ENCODE peak calls at places on chromosomes 12 and 14, in four cellular contexts. H is CD8-positive, alpha-beta T cell; E is heart left ventricle; T is upper lobe of left lung. V is an unnamed sample. For H3K4me1, the result is how much of the 10 kb centered on the place peaks cover.

GRCh38 chr12:110176745-110177144 is 52.6 kb downstream of the IFT81 start:
- DNase-seq in H (no peak), E (peak), T (no peak), V (no peak)

GRCh38 chr12:79848321-79848720 is 86.6 kb downstream of the PPP1R12A start:
- DNase-seq in H (no peak), E (no peak), T (no peak), V (no peak)

GRCh38 chr12:75585309-75585708 is 73.9 kb upstream of the KRR1 start:
- DNase-seq in H (no peak), E (no peak), T (no peak), V (peak)

GRCh38 chr12:109737111-109737510 is 23.5 kb downstream of the FAM222A start:
- DNase-seq in H (no peak), E (no peak), T (peak), V (no peak)

GRCh38 chr14:75422169-75422568 is 5.7 kb upstream of the JDP2 start:
- DNase-seq in H (no peak), E (no peak), T (no peak), V (peak)

GRCh38 chr14:89418452-89418851 is 1.4 kb upstream of the FOXN3 start:
- DNase-seq in H (no peak), E (no peak), T (no peak), V (no peak)

GRCh38 chr12:109777544-109777943 is 55.7 kb downstream of the TRPV4 start:
- DNase-seq in H (no peak), E (no peak), T (no peak), V (peak)

GRCh38 chr12:93979189-93979588 is 169.2 kb upstream of the PLXNC1 start:
- DNase-seq in H (no peak), E (no peak), T (no peak), V (no peak)

GRCh38 chr12:6310771-6311610 is 509 bp downstream of the PLEKHG6 start:
- DNase-seq in H (no peak), E (no peak), T (no peak), V (no peak)

GRCh38 chr12:6635856-6636521 is at the start of gene LPAR5:
- DNase-seq in H (peak), E (peak), T (peak), V (peak)

GRCh38 chr14:76450476-76450875 is 74.5 kb downstream of the ESRRB start:
- DNase-seq in H (no peak), E (no peak), T (no peak), V (no peak)

GRCh38 chr14:73752297-73752992 is 38.3 kb upstream of the PNMA1 start:
- DNase-seq in H (no peak), E (peak), T (no peak), V (peak)

GRCh38 chr14:103066399-103066798 is 9.1 kb upstream of the CDC42BPB start:
- DNase-seq in H (no peak), E (peak), T (no peak), V (no peak)

GRCh38 chr12:50249464-50250229 is 33.7 kb downstream of the LIMA1 start:
- DNase-seq in H (no peak), E (no peak), T (no peak), V (peak)

GRCh38 chr12:94942663-94943062 is 60.8 kb downstream of the NDUFA12 start:
- DNase-seq in H (no peak), E (no peak), T (no peak), V (no peak)

GRCh38 chr14:100583245-100583644 is 4.0 kb downstream of the BEGAIN start:
- DNase-seq in H (no peak), E (no peak), T (no peak), V (no peak)

GRCh38 chr14:99513946-99514551 is 32.8 kb downstream of the CCNK start:
- DNase-seq in H (no peak), E (no peak), T (peak), V (no peak)

GRCh38 chr12:2064078-2064507 is 11.3 kb downstream of the CACNA1C start:
- DNase-seq in H (no peak), E (no peak), T (no peak), V (no peak)

GRCh38 chr12:57222286-57223190 is 5.9 kb downstream of the NXPH4 start:
- DNase-seq in H (no peak), E (no peak), T (no peak), V (no peak)

GRCh38 chr12:22578328-22578727 is 34.0 kb upstream of the C2CD5 start:
- DNase-seq in H (no peak), E (no peak), T (no peak), V (no peak)

GRCh38 chr14:69539631-69540410 is 34.9 kb downstream of the CCDC177 start:
- DNase-seq in H (no peak), E (no peak), T (peak), V (peak)

GRCh38 chr14:43165651-43166050 is 1341.4 kb downstream of the FSCB start:
- DNase-seq in H (no peak), E (no peak), T (no peak), V (no peak)

GRCh38 chr12:109385339-109386078 is 37.8 kb downstream of the MYO1H start:
- DNase-seq in H (no peak), E (no peak), T (no peak), V (peak)

GRCh38 chr12:55720071-55720564 is at the start of gene RDH5:
- DNase-seq in H (no peak), E (peak), T (no peak), V (no peak)

GRCh38 chr12:111596985-111597730 is 2.0 kb downstream of the ATXN2 start:
- DNase-seq in H (no peak), E (peak), T (peak), V (peak)

GRCh38 chr14:33617154-33617553 is 333.7 kb downstream of the EGLN3 start:
- DNase-seq in H (no peak), E (no peak), T (no peak), V (peak)

GRCh38 chr12:76634074-76634570 is 74.6 kb upstream of the OSBPL8 start:
- DNase-seq in H (no peak), E (no peak), T (no peak), V (no peak)

GRCh38 chr12:2084553-2085296 is 31.9 kb downstream of the CACNA1C start:
- DNase-seq in H (no peak), E (peak), T (no peak), V (no peak)

GRCh38 chr12:124259168-124260066 is 35.5 kb upstream of the RFLNA start:
- DNase-seq in H (no peak), E (no peak), T (no peak), V (peak)

GRCh38 chr12:64992641-64993040 is 128.5 kb downstream of the WIF1 start:
- DNase-seq in H (no peak), E (no peak), T (no peak), V (no peak)

GRCh38 chr14:62118871-62119270 is 356.7 kb downstream of the SNAPC1 start:
- DNase-seq in H (no peak), E (no peak), T (no peak), V (no peak)

GRCh38 chr12:34597548-34598351 is 575.5 kb downstream of the ALG10 start:
- DNase-seq in H (no peak), E (no peak), T (no peak), V (no peak)

GRCh38 chr12:70724444-70724843 is 87.2 kb upstream of the PTPRB start:
- DNase-seq in H (no peak), E (no peak), T (no peak), V (peak)

GRCh38 chr12:116384629-116385485 is 107.4 kb upstream of the MED13L start:
- DNase-seq in H (no peak), E (no peak), T (peak), V (no peak)

GRCh38 chr12:122022393-122023338 is 982 bp downstream of the BCL7A start:
- DNase-seq in H (no peak), E (peak), T (no peak), V (no peak)

GRCh38 chr12:80129895-80130535 is 30.7 kb downstream of the OTOGL start:
- DNase-seq in H (no peak), E (no peak), T (no peak), V (no peak)

GRCh38 chr14:90519262-90519920 is 122.6 kb downstream of the CALM1 start:
- DNase-seq in H (no peak), E (no peak), T (no peak), V (no peak)

GRCh38 chr12:74794522-74794921 is 256.9 kb downstream of the ATXN7L3B start:
- DNase-seq in H (no peak), E (no peak), T (no peak), V (no peak)

GRCh38 chr12:106109168-106109910 is 29.4 kb downstream of the NUAK1 start:
- DNase-seq in H (no peak), E (no peak), T (no peak), V (no peak)

GRCh38 chr12:106107566-106107965 is 31.2 kb downstream of the NUAK1 start:
- DNase-seq in H (no peak), E (no peak), T (no peak), V (peak)

GRCh38 chr12:106108187-106108816 is 30.5 kb downstream of the NUAK1 start:
- DNase-seq in H (no peak), E (peak), T (no peak), V (no peak)

GRCh38 chr12:106106129-106106566 is 32.6 kb downstream of the NUAK1 start:
- DNase-seq in H (no peak), E (no peak), T (no peak), V (no peak)

DNA sequence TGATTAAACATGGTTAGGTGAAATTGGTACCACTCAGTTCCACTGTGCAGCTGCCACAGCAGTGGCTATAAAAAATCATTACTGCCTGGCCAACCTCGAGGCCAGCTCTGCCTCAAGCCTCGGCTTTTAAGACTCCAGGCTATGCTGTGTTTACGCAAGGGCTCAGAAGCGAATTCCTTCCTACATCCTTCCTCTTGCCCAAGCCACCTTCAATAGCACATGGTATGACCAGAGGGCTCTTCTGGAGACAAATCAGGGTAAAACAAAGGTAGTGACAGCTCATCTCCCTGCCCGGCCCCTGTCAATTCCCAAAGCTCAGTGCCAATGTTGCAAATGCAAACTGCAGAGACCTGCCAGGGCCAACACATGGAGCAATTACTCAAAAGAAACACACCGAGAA is 31.9 kb downstream of the NUAK1 start:
- DNase-seq in H (no peak), E (no peak), T (no peak), V (peak)
- H3K4me1 ChIP-seq in H (under half), E (half or more), T (under half), V (under half)

GRCh38 chr12:132506328-132506727 is 16.4 kb downstream of the FBRSL1 start:
- DNase-seq in H (no peak), E (no peak), T (no peak), V (no peak)

GRCh38 chr12:132508248-132508740 is 18.3 kb downstream of the FBRSL1 start:
- DNase-seq in H (no peak), E (no peak), T (no peak), V (no peak)

GRCh38 chr12:132508860-132509732 is 19.1 kb downstream of the FBRSL1 start:
- DNase-seq in H (no peak), E (no peak), T (no peak), V (no peak)

GRCh38 chr12:132506730-132507538 is 17.0 kb downstream of the FBRSL1 start:
- DNase-seq in H (peak), E (peak), T (peak), V (no peak)

GRCh38 chr12:132507656-132508055 is 17.7 kb downstream of the FBRSL1 start:
- DNase-seq in H (no peak), E (no peak), T (no peak), V (no peak)
- TF ChIP-seq CTCF in H (no peak), E (no peak), T (no peak), V (peak)

DNA sequence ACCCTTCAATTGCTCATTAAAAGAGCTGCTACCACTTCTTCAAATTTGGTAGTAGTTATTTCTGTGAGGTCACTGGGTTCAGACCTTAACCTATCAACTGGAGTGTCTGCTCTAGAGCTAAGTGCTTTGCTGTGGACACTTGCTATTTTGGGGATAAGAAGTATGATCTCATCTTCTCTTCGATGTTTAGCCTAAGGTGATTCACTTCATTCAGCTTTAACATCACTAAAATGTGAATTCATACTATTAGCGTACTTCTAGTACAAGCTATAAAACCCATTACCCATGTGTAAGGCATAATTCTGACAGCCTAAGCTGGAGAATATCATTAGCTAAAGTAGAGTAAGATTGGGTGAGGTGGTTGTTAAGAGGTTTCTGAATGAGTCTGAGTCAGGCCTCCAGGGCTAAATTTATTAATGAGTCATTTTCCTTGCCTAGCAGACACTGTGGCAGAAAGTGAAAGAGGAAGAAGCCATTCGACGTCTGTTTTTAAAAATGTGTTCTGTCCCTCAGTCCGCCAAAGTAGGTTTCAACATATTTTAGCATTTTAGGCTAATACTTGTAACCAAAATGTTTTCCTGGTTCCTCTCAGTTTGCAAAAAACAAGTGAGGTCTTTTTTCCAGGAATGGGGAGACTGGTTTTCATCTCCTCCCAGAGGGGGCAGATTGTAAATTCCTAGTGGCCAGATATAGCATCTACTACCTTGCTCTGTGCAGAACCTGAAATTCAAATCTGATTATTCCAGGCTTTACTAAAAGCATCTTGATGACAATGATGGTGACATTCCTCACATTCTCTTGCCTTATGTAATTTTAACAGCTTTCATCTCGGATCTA is 103.6 kb downstream of the SSPN start:
- DNase-seq in H (no peak), E (no peak), T (no peak), V (peak)
- H3K27ac ChIP-seq in H (no peak), E (peak), T (peak), V (peak)

GRCh38 chr14:50342211-50343080 is 30.3 kb downstream of the DMAC2L start:
- DNase-seq in H (no peak), E (peak), T (peak), V (no peak)

GRCh38 chr14:50345891-50346422 is 33.8 kb downstream of the DMAC2L start:
- DNase-seq in H (no peak), E (no peak), T (no peak), V (no peak)

GRCh38 chr14:50343424-50343823 is 31.3 kb downstream of the DMAC2L start:
- DNase-seq in H (no peak), E (no peak), T (no peak), V (no peak)

GRCh38 chr14:50344831-50345563 is 32.9 kb downstream of the DMAC2L start:
- DNase-seq in H (no peak), E (no peak), T (no peak), V (no peak)

DNA sequence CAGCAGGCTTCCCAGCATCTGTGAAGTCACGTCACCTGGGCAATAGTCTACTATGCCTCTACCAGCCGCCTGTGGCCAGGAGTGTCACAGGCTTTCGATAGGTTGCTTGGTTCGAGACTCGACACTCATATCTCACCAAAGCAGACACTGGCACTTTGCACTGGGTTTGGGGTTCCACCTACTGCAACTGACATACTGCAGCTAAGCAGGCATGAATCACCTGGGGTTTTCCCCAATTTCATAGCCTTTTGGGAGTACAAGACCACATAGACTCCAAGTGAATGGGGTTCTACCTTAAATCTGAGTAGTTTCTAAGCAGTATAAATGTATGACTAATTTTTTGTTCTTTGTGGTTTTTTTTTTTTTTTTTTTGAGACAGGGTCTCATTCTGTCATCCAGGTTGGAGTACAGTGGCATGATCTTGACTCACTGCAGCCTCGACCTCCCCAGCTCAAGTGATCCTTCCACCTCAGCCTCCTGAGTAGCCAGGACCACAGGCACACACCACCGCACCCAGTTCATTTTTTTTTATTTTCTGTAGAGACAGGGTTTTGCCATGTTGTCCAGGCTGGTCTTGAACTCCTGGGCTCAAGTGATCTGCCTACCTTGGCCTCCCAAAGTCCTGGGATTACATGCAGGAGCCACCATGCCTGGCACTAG is 32.1 kb downstream of the DMAC2L start:
- DNase-seq in H (no peak), E (no peak), T (no peak), V (peak)
- H3K4me1 ChIP-seq in H (under half), E (under half), T (under half), V (under half)

GRCh38 chr12:85642810-85643209 is 193.4 kb downstream of the RASSF9 start:
- DNase-seq in H (no peak), E (no peak), T (no peak), V (no peak)
- TF ChIP-seq CTCF in H (no peak), E (no peak), T (no peak), V (peak)

GRCh38 chr14:93114068-93114710 is 1.5 kb downstream of the ITPK1 start:
- DNase-seq in H (no peak), E (no peak), T (no peak), V (no peak)
- H3K27ac ChIP-seq in H (peak), E (peak), T (peak), V (peak)

GRCh38 chr12:108128221-108129016 is 669 bp upstream of the WSCD2 start:
- DNase-seq in H (no peak), E (no peak), T (no peak), V (no peak)
- H3K4me1 ChIP-seq in H (under half), E (under half), T (under half), V (under half)

GRCh38 chr12:59595557-59596231 is at the start of gene SLC16A7:
- DNase-seq in H (peak), E (peak), T (peak), V (peak)
- TF ChIP-seq CTCF in H (no peak), E (no peak), T (no peak), V (no peak)

V was measured in foreskin keratinocyte.